ENCODE peak calls at places on chromosomes 4 and X, in seven cellular contexts. E, I, Y, S, W, J and R are unnamed samples.

GRCh38 chr4:46390353-46391058 is 578 bp upstream of the GABRA2 start:
- DNase-seq in E (no peak), I (no peak), Y (no peak), S (no peak), W (no peak), J (no peak), R (no peak)

GRCh38 chrX:88990882-88991582 is 244.0 kb downstream of the CPXCR1 start:
- DNase-seq in E (no peak), I (no peak), Y (no peak), S (no peak), W (no peak), J (no peak), R (no peak)

GRCh38 chrX:153598541-153599191 is at the start of gene CCNQ:
- DNase-seq in E (peak), I (no peak), Y (no peak), S (peak), W (no peak), J (no peak), R (no peak)

GRCh38 chr4:188107931-188108843 is 1.2 kb downstream of the TRIML2 start:
- DNase-seq in E (no peak), I (no peak), Y (peak), S (no peak), W (peak), J (no peak), R (no peak)

GRCh38 chr4:1323635-1324442 is 23.2 kb upstream of the UVSSA start:
- DNase-seq in E (no peak), I (no peak), Y (peak), S (no peak), W (no peak), J (no peak), R (no peak)

GRCh38 chrX:53190363-53190960 is 34.5 kb downstream of the KDM5C start:
- DNase-seq in E (no peak), I (no peak), Y (no peak), S (peak), W (no peak), J (no peak), R (no peak)

GRCh38 chr4:118281611-118282442 is 71.0 kb downstream of the PRSS12 start:
- DNase-seq in E (no peak), I (no peak), Y (no peak), S (peak), W (no peak), J (peak), R (peak)

GRCh38 chr4:16717266-16717970 is 181.0 kb downstream of the LDB2 start:
- DNase-seq in E (no peak), I (no peak), Y (no peak), S (no peak), W (no peak), J (no peak), R (no peak)

GRCh38 chr4:33386761-33387160 is 2666.6 kb downstream of the PCDH7 start:
- DNase-seq in E (no peak), I (no peak), Y (no peak), S (no peak), W (no peak), J (no peak), R (no peak)

GRCh38 chr4:147076179-147076578 is 130.5 kb upstream of the TTC29 start:
- DNase-seq in E (no peak), I (no peak), Y (no peak), S (peak), W (no peak), J (no peak), R (no peak)

GRCh38 chr4:119099227-119099910 is 36.3 kb upstream of the MYOZ2 start:
- DNase-seq in E (peak), I (no peak), Y (no peak), S (no peak), W (no peak), J (no peak), R (no peak)

GRCh38 chr4:167025651-167026050 is 208.6 kb downstream of the SPOCK3 start:
- DNase-seq in E (no peak), I (no peak), Y (no peak), S (no peak), W (no peak), J (peak), R (no peak)

GRCh38 chr4:167023359-167023925 is 210.9 kb downstream of the SPOCK3 start:
- DNase-seq in E (no peak), I (peak), Y (no peak), S (no peak), W (no peak), J (no peak), R (no peak)

GRCh38 chr4:167020410-167020809 is 213.9 kb downstream of the SPOCK3 start:
- DNase-seq in E (no peak), I (no peak), Y (no peak), S (no peak), W (peak), J (peak), R (no peak)

GRCh38 chr4:167021545-167022155 is 212.6 kb downstream of the SPOCK3 start:
- DNase-seq in E (peak), I (peak), Y (peak), S (peak), W (peak), J (peak), R (peak)
- TF ChIP-seq JUND in E (no peak), I (no peak), Y (no peak), S (no peak), W (no peak), J (no peak), R (no peak)

GRCh38 chr4:4541040-4541631 is 712 bp downstream of the STX18 start:
- DNase-seq in E (no peak), I (peak), Y (no peak), S (peak), W (no peak), J (peak), R (peak)
- TF ChIP-seq JUND in E (no peak), I (no peak), Y (peak), S (peak), W (no peak), J (no peak), R (no peak)

GRCh38 chrX:80431502-80431832 is 11.2 kb downstream of the TENT5D start:
- DNase-seq in E (no peak), I (no peak), Y (no peak), S (no peak), W (no peak), J (no peak), R (no peak)
- TF ChIP-seq JUND in E (no peak), I (no peak), Y (no peak), S (no peak), W (no peak), J (no peak), R (no peak)

GRCh38 chr4:7001271-7001670 is 41.9 kb upstream of the TADA2B start:
- DNase-seq in E (no peak), I (no peak), Y (no peak), S (no peak), W (no peak), J (no peak), R (no peak)

GRCh38 chr4:7003176-7003878 is 39.8 kb upstream of the TADA2B start:
- DNase-seq in E (no peak), I (no peak), Y (no peak), S (no peak), W (no peak), J (no peak), R (no peak)

GRCh38 chr4:7002336-7002735 is 40.8 kb upstream of the TADA2B start:
- DNase-seq in E (no peak), I (no peak), Y (no peak), S (no peak), W (no peak), J (no peak), R (no peak)

GRCh38 chr4:6999172-7000086 is 43.7 kb upstream of the TADA2B start:
- DNase-seq in E (no peak), I (no peak), Y (peak), S (peak), W (no peak), J (no peak), R (no peak)

DNA sequence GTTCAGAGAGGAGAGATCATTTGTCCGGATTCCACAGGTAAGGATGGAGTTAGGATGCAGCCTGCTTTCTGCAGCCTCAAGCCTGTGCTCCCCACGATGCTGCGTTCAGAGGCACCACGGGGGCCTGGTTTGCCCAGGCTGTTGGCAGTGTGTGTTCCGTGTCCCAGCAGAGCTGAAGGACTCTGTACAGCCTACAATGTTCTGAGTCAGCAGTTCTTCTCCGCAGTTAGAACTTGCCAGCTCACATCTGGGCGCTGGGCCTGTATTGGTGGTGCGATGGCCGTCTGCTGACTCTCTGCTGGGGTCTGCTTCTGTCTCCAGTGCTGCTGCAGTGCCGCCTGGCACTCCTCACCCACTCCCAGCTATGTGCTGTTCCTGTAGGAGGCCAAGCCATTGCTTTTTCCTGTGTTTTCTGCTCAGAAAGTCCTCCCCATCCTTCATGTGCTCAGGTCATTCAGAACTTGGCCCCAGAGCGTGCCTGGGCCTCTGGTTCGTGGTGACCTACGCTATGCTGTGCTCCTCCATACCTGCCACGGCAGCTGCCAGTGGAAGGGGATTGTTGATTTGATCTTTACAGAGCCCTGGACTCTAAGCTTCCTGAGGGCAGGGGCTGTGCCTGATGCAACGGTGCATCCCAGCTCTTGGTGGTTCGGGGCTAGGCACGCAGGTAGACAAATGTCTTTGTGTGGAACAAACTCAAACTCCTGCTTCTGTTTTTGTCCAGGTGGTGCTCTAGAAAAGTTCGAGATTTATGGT is 42.6 kb upstream of the TADA2B start:
- DNase-seq in E (no peak), I (no peak), Y (no peak), S (no peak), W (no peak), J (no peak), R (no peak)
- TF ChIP-seq JUND in E (no peak), I (no peak), Y (no peak), S (no peak), W (no peak), J (no peak), R (no peak)

DNA sequence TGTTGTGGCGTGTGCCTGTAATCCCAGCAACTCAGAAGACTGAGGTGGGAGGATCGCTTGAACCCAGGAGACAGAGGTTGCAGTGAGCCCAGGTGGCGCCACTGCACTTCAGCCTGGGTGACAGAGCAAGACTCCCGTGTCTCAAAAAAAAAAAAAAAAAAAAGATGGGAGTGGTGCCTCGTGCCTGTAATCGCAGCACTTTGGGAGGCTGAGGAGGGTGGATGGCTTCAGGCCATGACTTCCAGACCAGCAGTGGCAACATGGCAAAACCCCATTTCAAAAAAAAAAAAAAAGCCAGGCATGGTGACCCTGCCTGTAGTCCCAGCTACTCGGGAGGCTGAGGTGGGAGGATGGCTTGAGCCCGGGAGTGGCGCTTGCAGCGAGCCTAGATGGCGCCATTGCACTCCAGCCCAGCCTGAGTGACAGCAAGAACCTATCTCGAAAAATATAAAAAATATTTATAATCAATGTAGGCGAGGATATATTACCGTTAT is 27.0 kb downstream of the EIF2S3 start:
- DNase-seq in E (peak), I (no peak), Y (peak), S (peak), W (peak), J (peak), R (no peak)
- TF ChIP-seq JUND in E (no peak), I (no peak), Y (no peak), S (no peak), W (no peak), J (no peak), R (no peak)

DNA sequence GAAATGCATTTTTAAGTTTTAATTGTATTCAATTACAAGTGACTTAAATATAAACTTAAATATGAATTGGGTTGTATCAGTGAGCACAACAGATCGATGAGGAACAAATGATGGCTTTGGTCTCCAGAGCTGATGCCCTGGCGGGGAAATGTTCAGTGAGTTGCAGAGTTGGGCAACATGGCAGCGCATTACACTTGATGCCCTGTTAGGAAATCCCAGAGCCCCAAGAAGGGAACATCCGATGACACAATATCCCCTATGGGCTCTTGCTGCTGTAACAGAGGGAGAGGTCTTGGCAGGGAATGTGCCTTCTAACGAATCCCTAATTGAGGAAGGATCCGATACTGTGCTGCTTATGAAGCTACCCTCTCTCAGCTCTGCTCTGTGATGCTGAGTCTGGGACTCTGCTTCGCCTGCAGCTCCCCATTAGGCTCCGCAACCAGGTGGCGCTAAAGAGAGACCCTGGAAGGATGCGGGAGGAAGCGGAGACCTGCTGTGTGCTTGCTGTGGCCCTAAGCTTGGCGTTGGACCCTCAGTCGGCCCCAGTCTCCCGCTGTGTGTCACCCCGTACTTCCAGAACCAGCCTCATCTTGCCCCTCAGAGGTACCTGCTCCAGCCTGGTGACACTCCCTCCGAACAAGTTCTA is 38.9 kb downstream of the PDHA1 start:
- DNase-seq in E (peak), I (no peak), Y (peak), S (peak), W (no peak), J (peak), R (peak)
- TF ChIP-seq JUND in E (no peak), I (no peak), Y (no peak), S (no peak), W (no peak), J (no peak), R (no peak)

DNA sequence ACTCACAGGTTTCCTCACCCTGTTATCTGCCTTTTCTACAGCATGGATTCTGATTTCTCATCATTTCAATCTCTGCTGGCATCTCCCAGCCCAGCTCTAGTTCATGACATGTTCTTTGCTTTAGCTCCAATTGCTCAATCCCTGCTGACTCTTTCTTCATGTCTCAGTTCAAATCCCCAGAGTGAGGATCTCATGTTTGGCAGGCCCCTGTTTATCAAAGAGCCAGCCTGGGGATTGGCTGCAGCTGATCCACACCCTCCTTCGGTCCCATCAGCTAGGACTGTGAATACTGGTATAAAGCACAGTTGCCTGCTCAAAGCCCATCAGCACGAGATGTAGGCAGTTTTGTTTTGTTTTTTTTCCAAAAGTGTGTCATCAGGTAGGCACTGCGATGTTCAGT is 14.4 kb upstream of the CC2D2A start:
- DNase-seq in E (no peak), I (no peak), Y (no peak), S (no peak), W (no peak), J (no peak), R (no peak)
- TF ChIP-seq JUND in E (no peak), I (no peak), Y (no peak), S (no peak), W (no peak), J (no peak), R (no peak)

GRCh38 chr4:8286719-8287355 is 17.3 kb downstream of the HTRA3 start:
- DNase-seq in E (no peak), I (no peak), Y (no peak), S (no peak), W (no peak), J (no peak), R (no peak)
- TF ChIP-seq JUND in E (no peak), I (no peak), Y (no peak), S (no peak), W (no peak), J (no peak), R (no peak)

DNA sequence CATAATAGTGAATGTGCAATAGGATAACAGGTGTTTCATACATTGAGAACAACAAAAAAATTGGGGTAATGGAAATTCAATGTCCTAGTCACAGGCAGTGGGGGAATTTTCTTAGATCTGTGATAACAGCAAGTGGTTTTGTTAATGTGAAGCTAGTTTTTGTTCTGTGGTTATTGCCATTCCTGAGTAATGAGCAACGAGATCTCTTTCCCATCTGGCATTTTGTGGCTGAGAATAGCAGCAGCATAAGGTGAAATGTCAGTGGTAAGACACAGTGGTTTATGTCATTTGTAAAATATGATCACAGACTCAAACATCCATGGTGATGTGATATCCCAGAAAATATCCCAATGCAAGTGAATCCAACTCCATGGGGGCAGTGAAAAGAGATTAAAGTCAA is 497.5 kb downstream of the KCNIP4 start:
- DNase-seq in E (no peak), I (no peak), Y (no peak), S (no peak), W (no peak), J (no peak), R (no peak)
- TF ChIP-seq JUND in E (peak), I (no peak), Y (no peak), S (no peak), W (no peak), J (no peak), R (no peak)

DNA sequence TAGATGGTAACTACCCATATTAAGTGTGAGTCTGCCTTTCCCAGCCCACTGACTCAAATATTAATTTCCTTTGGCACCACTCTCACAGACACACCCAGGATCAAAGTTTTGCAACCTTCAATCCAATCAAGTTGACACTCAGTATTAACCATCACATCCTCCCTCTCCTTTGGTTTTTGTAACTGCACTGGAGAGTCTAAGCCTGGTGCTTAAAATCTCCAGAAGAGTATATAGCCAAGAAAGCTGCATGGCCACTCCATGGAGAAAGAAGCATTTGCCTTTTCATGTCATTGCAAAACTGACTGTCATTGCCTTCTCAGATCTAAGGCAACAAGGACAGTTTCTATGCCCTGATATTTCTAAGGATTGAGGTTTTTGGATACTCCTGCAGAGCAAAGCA is 560.5 kb downstream of the GRXCR1 start:
- DNase-seq in E (no peak), I (no peak), Y (no peak), S (no peak), W (no peak), J (no peak), R (no peak)
- TF ChIP-seq JUND in E (no peak), I (no peak), Y (no peak), S (no peak), W (no peak), J (no peak), R (no peak)